ENCODE peak calls at places on chromosomes 5 and 9, in seven cellular contexts. C, D, W, I, N, A and Z are unnamed samples.

GRCh38 chr5:169350759-169351240 is 49.9 kb upstream of the SLIT3 start:
- DNase-seq in C (peak; percentile 13), D (peak; percentile 35), W (no peak), I (peak; percentile 31), N (no peak), A (no peak), Z (peak; percentile 2)

GRCh38 chr5:112697833-112698232 is 39.9 kb upstream of the APC start:
- DNase-seq in C (no peak), D (no peak), W (no peak), I (no peak), N (no peak), A (no peak), Z (no peak)

GRCh38 chr5:53091304-53091703 is 18.3 kb downstream of the MOCS2 start:
- DNase-seq in C (no peak), D (no peak), W (no peak), I (no peak), N (no peak), A (no peak), Z (no peak)

GRCh38 chr5:179798771-179799643 is 5.2 kb downstream of the LTC4S start:
- DNase-seq in C (no peak), D (no peak), W (no peak), I (no peak), N (no peak), A (no peak), Z (no peak)

GRCh38 chr5:126837907-126838539 is 61.1 kb downstream of the LMNB1 start:
- DNase-seq in C (no peak), D (no peak), W (no peak), I (no peak), N (no peak), A (no peak), Z (no peak)

GRCh38 chr9:130835441-130836298 is 616 bp downstream of the ABL1 start:
- DNase-seq in C (no peak), D (peak; percentile 78), W (no peak), I (no peak), N (peak; percentile 82), A (no peak), Z (no peak)

GRCh38 chr5:135662104-135662503 is 83.3 kb upstream of the CXCL14 start:
- DNase-seq in C (no peak), D (no peak), W (no peak), I (no peak), N (no peak), A (no peak), Z (no peak)

GRCh38 chr9:125694478-125694877 is 12.5 kb downstream of the MAPKAP1 start:
- DNase-seq in C (no peak), D (no peak), W (no peak), I (no peak), N (no peak), A (peak; percentile 74), Z (peak; percentile 57)

GRCh38 chr5:11595045-11595444 is 309.2 kb downstream of the CTNND2 start:
- DNase-seq in C (no peak), D (no peak), W (no peak), I (no peak), N (no peak), A (peak; percentile 80), Z (no peak)

GRCh38 chr5:37090123-37090726 is 159.0 kb downstream of the CPLANE1 start:
- DNase-seq in C (no peak), D (no peak), W (no peak), I (no peak), N (no peak), A (peak; percentile 84), Z (no peak)

DNA sequence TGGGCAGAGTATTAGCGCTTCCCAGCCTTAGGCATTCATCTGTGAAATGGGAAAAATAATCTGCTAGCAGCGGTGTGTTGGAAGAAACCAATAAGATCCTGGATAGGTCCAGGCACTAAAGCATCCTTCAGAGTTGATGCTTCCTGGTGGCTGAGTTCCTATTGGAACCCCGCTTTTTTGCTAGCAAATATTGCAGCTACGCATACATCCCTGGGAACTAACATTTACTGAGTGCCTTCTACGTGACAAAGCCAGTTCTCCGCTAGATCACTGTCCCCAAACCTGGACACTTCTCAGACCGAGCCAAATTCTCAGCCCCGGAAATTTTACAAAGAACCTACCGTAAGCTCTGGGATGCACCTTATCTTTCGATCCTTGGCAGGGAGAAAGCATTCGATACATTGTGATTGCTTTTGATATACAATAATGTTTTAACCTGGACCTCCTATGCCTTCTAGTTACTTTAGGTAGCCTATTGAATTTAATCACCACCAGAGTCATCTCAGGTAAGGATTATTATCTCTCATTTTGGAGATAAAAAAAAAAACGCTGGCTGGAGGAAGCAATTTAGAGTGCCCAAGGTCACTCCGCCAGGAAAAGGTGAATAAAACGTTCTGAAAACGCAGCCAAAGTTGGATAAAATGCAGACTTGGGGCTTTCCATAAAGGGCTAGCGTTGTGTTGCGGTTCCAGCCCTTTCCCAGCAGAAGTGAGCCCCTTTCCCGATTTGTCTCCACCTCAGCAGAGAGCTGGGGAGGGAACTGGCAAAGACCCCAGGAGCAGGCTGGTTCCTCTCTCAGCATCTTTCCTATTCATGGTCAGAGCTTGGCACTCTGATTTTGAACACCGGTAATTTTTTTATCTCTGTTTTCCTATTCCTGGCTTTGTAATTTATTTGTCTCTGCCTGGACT is 2.6 kb upstream of the MSX2 start:
- DNase-seq in C (no peak), D (no peak), W (no peak), I (no peak), N (no peak), A (no peak), Z (no peak)
- H3K4me1 ChIP-seq in C (peaks cover 44% of the 10 kb centered on the region), D (no peaks in the 10 kb centered on the region), W (no peaks in the 10 kb centered on the region), I (peaks cover 25% of the 10 kb centered on the region), N (no peaks in the 10 kb centered on the region), A (no peaks in the 10 kb centered on the region), Z (peaks cover 17% of the 10 kb centered on the region)

GRCh38 chr9:133274236-133275104 is 531 bp downstream of the ABO start:
- DNase-seq in C (no peak), D (no peak), W (no peak), I (no peak), N (no peak), A (no peak), Z (no peak)

GRCh38 chr9:133275105-133276000 is at the start of gene ABO:
- DNase-seq in C (no peak), D (peak; percentile 58), W (no peak), I (no peak), N (peak; percentile 82), A (no peak), Z (no peak)

GRCh38 chr9:133277467-133277866 is 2.5 kb upstream of the ABO start:
- DNase-seq in C (no peak), D (no peak), W (no peak), I (no peak), N (no peak), A (no peak), Z (no peak)

GRCh38 chr9:133276923-133277322 is 1.9 kb upstream of the ABO start:
- DNase-seq in C (no peak), D (no peak), W (no peak), I (no peak), N (no peak), A (no peak), Z (no peak)

GRCh38 chr9:133276001-133276884 is 1.2 kb upstream of the ABO start:
- DNase-seq in C (no peak), D (no peak), W (no peak), I (no peak), N (no peak), A (no peak), Z (no peak)
- H3K9ac ChIP-seq in C (no peak overlapping the region), D (no peak overlapping the region), W (no peak overlapping the region), I (no peak overlapping the region), N (peak overlapping the region; percentile 83), A (no peak overlapping the region), Z (peak overlapping the region; percentile 81)

GRCh38 chr9:24041294-24041693 is 215.3 kb upstream of the ELAVL2 start:
- DNase-seq in C (no peak), D (no peak), W (no peak), I (no peak), N (no peak), A (no peak), Z (no peak)
- TF ChIP-seq YY1 in C (no peak), D (no peak), W (no peak), I (no peak), N (no peak), A (no peak), Z (no peak)

GRCh38 chr5:67037171-67037570 is 159.4 kb downstream of the CD180 start:
- DNase-seq in C (no peak), D (no peak), W (no peak), I (no peak), N (no peak), A (no peak), Z (no peak)

GRCh38 chr5:67032921-67033664 is 163.5 kb downstream of the CD180 start:
- DNase-seq in C (no peak), D (no peak), W (no peak), I (no peak), N (no peak), A (no peak), Z (no peak)

GRCh38 chr5:67035098-67035740 is 161.4 kb downstream of the CD180 start:
- DNase-seq in C (no peak), D (no peak), W (no peak), I (no peak), N (no peak), A (no peak), Z (no peak)

GRCh38 chr5:67031689-67032088 is 164.9 kb downstream of the CD180 start:
- DNase-seq in C (no peak), D (no peak), W (no peak), I (no peak), N (no peak), A (no peak), Z (no peak)

DNA sequence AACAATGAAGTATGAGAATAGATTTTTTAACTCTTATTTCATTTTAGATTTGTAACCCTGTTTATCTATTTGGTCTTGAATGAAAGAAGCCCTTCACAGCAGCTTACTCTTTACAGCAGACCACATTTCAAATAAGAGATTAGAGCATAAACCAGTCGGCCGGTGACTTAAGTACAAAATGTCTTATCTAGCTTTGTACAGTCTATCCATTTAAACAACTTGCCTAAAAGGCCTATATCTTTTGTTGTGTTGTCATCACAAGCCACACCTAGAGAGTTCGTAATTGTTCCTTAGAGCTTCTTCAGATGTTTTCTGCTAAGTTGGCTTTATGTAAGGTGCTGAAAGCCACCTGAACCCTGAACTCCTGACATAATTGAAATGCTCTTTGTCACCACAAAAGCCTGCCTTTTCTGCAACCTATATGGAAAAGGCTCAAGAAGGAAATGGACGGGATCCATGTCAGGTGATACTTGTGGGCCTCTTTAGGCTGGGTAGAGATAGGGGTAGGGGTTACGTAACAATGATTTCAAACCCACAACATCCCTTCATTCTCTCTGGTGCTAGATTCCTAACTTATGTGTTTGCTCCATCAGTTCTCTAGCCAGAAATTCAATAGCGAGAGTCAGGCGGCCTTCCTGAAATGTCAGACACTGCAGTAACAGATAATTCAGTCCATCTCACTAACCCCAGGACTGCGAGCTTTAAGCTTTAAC is 162.6 kb downstream of the CD180 start:
- DNase-seq in C (no peak), D (no peak), W (no peak), I (no peak), N (no peak), A (peak; percentile 40), Z (no peak)
- H3K4me1 ChIP-seq in C (no peaks in the 10 kb centered on the region), D (peaks cover 12% of the 10 kb centered on the region), W (no peaks in the 10 kb centered on the region), I (no peaks in the 10 kb centered on the region), N (peaks cover 11% of the 10 kb centered on the region), A (peaks cover 27% of the 10 kb centered on the region), Z (no peaks in the 10 kb centered on the region)